ENCODE peak calls at places on chromosomes 4 and X, in nine cellular contexts. One of them, this sample, is unnamed.
A peak's percentile ranks its signal among the peaks of the same experiment; 100 is the strongest.

GRCh38 chrX:7603387-7603786 is 239.6 kb upstream of the VCX start:
- DNase-seq in hepatocyte: no peak
- DNase-seq in lung: no peak
- DNase-seq in upper lobe of right lung: no peak
- DNase-seq in psoas muscle: no peak
- DNase-seq in thoracic aorta: no peak
- DNase-seq in left ventricle myocardium inferior: no peak
- DNase-seq in HCT116: no peak
- DNase-seq in pancreas: no peak
- DNase-seq in this sample: no peak

GRCh38 chr4:158042591-158043030 is 130.2 kb downstream of the GASK1B start:
- DNase-seq in hepatocyte: no peak
- DNase-seq in thoracic aorta: no peak
- DNase-seq in psoas muscle: no peak
- DNase-seq in lung: no peak
- DNase-seq in pancreas: no peak
- DNase-seq in HCT116: no peak
- DNase-seq in left ventricle myocardium inferior: no peak
- DNase-seq in upper lobe of right lung: no peak
- DNase-seq in this sample: no peak

GRCh38 chr4:8774071-8774470 is 97.6 kb downstream of the HMX1 start:
- DNase-seq in upper lobe of right lung: peak; percentile 34
- DNase-seq in thoracic aorta: no peak
- DNase-seq in left ventricle myocardium inferior: no peak
- DNase-seq in pancreas: peak; percentile 40
- DNase-seq in lung: no peak
- DNase-seq in psoas muscle: no peak
- DNase-seq in HCT116: no peak
- DNase-seq in hepatocyte: no peak
- DNase-seq in this sample: no peak

GRCh38 chr4:4837921-4838601 is 21.4 kb upstream of the MSX1 start:
- DNase-seq in hepatocyte: no peak
- DNase-seq in HCT116: no peak
- DNase-seq in upper lobe of right lung: peak; percentile 16
- DNase-seq in psoas muscle: no peak
- DNase-seq in left ventricle myocardium inferior: no peak
- DNase-seq in thoracic aorta: no peak
- DNase-seq in lung: no peak
- DNase-seq in pancreas: no peak
- DNase-seq in this sample: peak; percentile 49

GRCh38 chr4:57943672-57944071 is 833.5 kb upstream of the IGFBP7 start:
- DNase-seq in left ventricle myocardium inferior: no peak
- DNase-seq in upper lobe of right lung: peak; percentile 45
- DNase-seq in psoas muscle: no peak
- DNase-seq in hepatocyte: no peak
- DNase-seq in HCT116: no peak
- DNase-seq in pancreas: peak; percentile 27
- DNase-seq in lung: no peak
- DNase-seq in thoracic aorta: no peak
- DNase-seq in this sample: no peak

GRCh38 chr4:148056879-148057278 is 325.0 kb downstream of the ARHGAP10 start:
- DNase-seq in HCT116: peak; percentile 6
- DNase-seq in pancreas: no peak
- DNase-seq in hepatocyte: no peak
- DNase-seq in thoracic aorta: peak; percentile 6
- DNase-seq in psoas muscle: peak; percentile 58
- DNase-seq in upper lobe of right lung: peak; percentile 74
- DNase-seq in left ventricle myocardium inferior: peak; percentile 45
- DNase-seq in lung: peak; percentile 64
- DNase-seq in this sample: no peak

GRCh38 chr4:186845137-186845842 is 121.6 kb upstream of the FAT1 start:
- DNase-seq in lung: no peak
- DNase-seq in thoracic aorta: no peak
- DNase-seq in hepatocyte: peak; percentile 59
- DNase-seq in upper lobe of right lung: no peak
- DNase-seq in pancreas: no peak
- DNase-seq in HCT116: peak; percentile 92
- DNase-seq in psoas muscle: no peak
- DNase-seq in left ventricle myocardium inferior: no peak
- DNase-seq in this sample: no peak

GRCh38 chr4:182973421-182974340 is 56.5 kb upstream of the DCTD start:
- DNase-seq in pancreas: no peak
- DNase-seq in psoas muscle: no peak
- DNase-seq in thoracic aorta: no peak
- DNase-seq in left ventricle myocardium inferior: no peak
- DNase-seq in HCT116: no peak
- DNase-seq in lung: no peak
- DNase-seq in hepatocyte: no peak
- DNase-seq in upper lobe of right lung: no peak
- DNase-seq in this sample: no peak

GRCh38 chr4:78083035-78083434 is 25.9 kb downstream of the FRAS1 start:
- DNase-seq in HCT116: no peak
- DNase-seq in psoas muscle: no peak
- DNase-seq in thoracic aorta: no peak
- DNase-seq in lung: no peak
- DNase-seq in upper lobe of right lung: no peak
- DNase-seq in left ventricle myocardium inferior: no peak
- DNase-seq in hepatocyte: no peak
- DNase-seq in pancreas: no peak
- DNase-seq in this sample: no peak

GRCh38 chr4:87843936-87844335 is 11.2 kb downstream of the MEPE start:
- DNase-seq in upper lobe of right lung: no peak
- DNase-seq in pancreas: no peak
- DNase-seq in lung: no peak
- DNase-seq in HCT116: no peak
- DNase-seq in hepatocyte: peak; percentile 35
- DNase-seq in psoas muscle: no peak
- DNase-seq in thoracic aorta: no peak
- DNase-seq in left ventricle myocardium inferior: no peak
- DNase-seq in this sample: no peak

GRCh38 chr4:73593631-73594241 is 26.5 kb downstream of the RASSF6 start:
- DNase-seq in upper lobe of right lung: no peak
- DNase-seq in psoas muscle: no peak
- DNase-seq in left ventricle myocardium inferior: no peak
- DNase-seq in hepatocyte: peak; percentile 53
- DNase-seq in HCT116: peak; percentile 18
- DNase-seq in thoracic aorta: no peak
- DNase-seq in lung: no peak
- DNase-seq in pancreas: no peak
- DNase-seq in this sample: peak; percentile 16

GRCh38 chr4:15809058-15809457 is 30.9 kb downstream of the CD38 start:
- DNase-seq in hepatocyte: no peak
- DNase-seq in HCT116: no peak
- DNase-seq in upper lobe of right lung: no peak
- DNase-seq in pancreas: no peak
- DNase-seq in thoracic aorta: no peak
- DNase-seq in left ventricle myocardium inferior: no peak
- DNase-seq in psoas muscle: no peak
- DNase-seq in lung: no peak
- DNase-seq in this sample: no peak

GRCh38 chr4:143559757-143560147 is 46.2 kb downstream of the SMARCA5 start:
- DNase-seq in psoas muscle: no peak
- DNase-seq in thoracic aorta: no peak
- DNase-seq in lung: no peak
- DNase-seq in hepatocyte: peak; percentile 10
- DNase-seq in upper lobe of right lung: no peak
- DNase-seq in left ventricle myocardium inferior: no peak
- DNase-seq in HCT116: no peak
- DNase-seq in pancreas: no peak
- DNase-seq in this sample: no peak

GRCh38 chrX:72609313-72609712 is 36.7 kb upstream of the HDAC8 start:
- DNase-seq in psoas muscle: no peak
- DNase-seq in pancreas: no peak
- DNase-seq in hepatocyte: peak; percentile 10
- DNase-seq in left ventricle myocardium inferior: no peak
- DNase-seq in thoracic aorta: no peak
- DNase-seq in upper lobe of right lung: no peak
- DNase-seq in HCT116: no peak
- DNase-seq in lung: no peak
- DNase-seq in this sample: no peak

GRCh38 chrX:97322401-97322800 is 438.7 kb downstream of the RPA4 start:
- DNase-seq in pancreas: no peak
- DNase-seq in left ventricle myocardium inferior: no peak
- DNase-seq in lung: no peak
- DNase-seq in hepatocyte: no peak
- DNase-seq in upper lobe of right lung: no peak
- DNase-seq in HCT116: no peak
- DNase-seq in psoas muscle: no peak
- DNase-seq in thoracic aorta: no peak
- DNase-seq in this sample: no peak

GRCh38 chrX:68720851-68721250 is 73.4 kb downstream of the STARD8 start:
- DNase-seq in psoas muscle: no peak
- DNase-seq in lung: no peak
- DNase-seq in hepatocyte: no peak
- DNase-seq in thoracic aorta: no peak
- DNase-seq in upper lobe of right lung: no peak
- DNase-seq in left ventricle myocardium inferior: no peak
- DNase-seq in HCT116: no peak
- DNase-seq in pancreas: no peak
- DNase-seq in this sample: no peak
- H3K36me3 ChIP-seq in psoas muscle: peaks cover 92% of the 10 kb centered on the region
- H3K36me3 ChIP-seq in lung: peaks cover 19% of the 10 kb centered on the region
- H3K36me3 ChIP-seq in hepatocyte: no peaks in the 10 kb centered on the region
- H3K36me3 ChIP-seq in thoracic aorta: no peaks in the 10 kb centered on the region
- H3K36me3 ChIP-seq in upper lobe of right lung: no peaks in the 10 kb centered on the region
- H3K36me3 ChIP-seq in left ventricle myocardium inferior: peaks cover 29% of the 10 kb centered on the region
- H3K36me3 ChIP-seq in HCT116: no peaks in the 10 kb centered on the region
- H3K36me3 ChIP-seq in pancreas: no peaks in the 10 kb centered on the region
- H3K36me3 ChIP-seq in this sample: no peaks in the 10 kb centered on the region

GRCh38 chr4:80308466-80308822 is 27.1 kb upstream of the CFAP299 start:
- DNase-seq in HCT116: no peak
- DNase-seq in psoas muscle: no peak
- DNase-seq in thoracic aorta: no peak
- DNase-seq in left ventricle myocardium inferior: no peak
- DNase-seq in lung: no peak
- DNase-seq in hepatocyte: no peak
- DNase-seq in pancreas: no peak
- DNase-seq in upper lobe of right lung: no peak
- DNase-seq in this sample: no peak

GRCh38 chr4:80309301-80310004 is 26.1 kb upstream of the CFAP299 start:
- DNase-seq in pancreas: no peak
- DNase-seq in lung: no peak
- DNase-seq in HCT116: no peak
- DNase-seq in psoas muscle: no peak
- DNase-seq in thoracic aorta: no peak
- DNase-seq in hepatocyte: no peak
- DNase-seq in upper lobe of right lung: no peak
- DNase-seq in left ventricle myocardium inferior: no peak
- DNase-seq in this sample: no peak

GRCh38 chr4:80307183-80307735 is 28.3 kb upstream of the CFAP299 start:
- DNase-seq in upper lobe of right lung: no peak
- DNase-seq in lung: no peak
- DNase-seq in pancreas: no peak
- DNase-seq in thoracic aorta: no peak
- DNase-seq in HCT116: no peak
- DNase-seq in left ventricle myocardium inferior: no peak
- DNase-seq in hepatocyte: peak; percentile 13
- DNase-seq in psoas muscle: no peak
- DNase-seq in this sample: no peak

GRCh38 chr4:80306255-80306654 is 29.3 kb upstream of the CFAP299 start:
- DNase-seq in HCT116: no peak
- DNase-seq in hepatocyte: no peak
- DNase-seq in upper lobe of right lung: no peak
- DNase-seq in thoracic aorta: no peak
- DNase-seq in left ventricle myocardium inferior: no peak
- DNase-seq in lung: no peak
- DNase-seq in psoas muscle: no peak
- DNase-seq in pancreas: no peak
- DNase-seq in this sample: no peak

DNA sequence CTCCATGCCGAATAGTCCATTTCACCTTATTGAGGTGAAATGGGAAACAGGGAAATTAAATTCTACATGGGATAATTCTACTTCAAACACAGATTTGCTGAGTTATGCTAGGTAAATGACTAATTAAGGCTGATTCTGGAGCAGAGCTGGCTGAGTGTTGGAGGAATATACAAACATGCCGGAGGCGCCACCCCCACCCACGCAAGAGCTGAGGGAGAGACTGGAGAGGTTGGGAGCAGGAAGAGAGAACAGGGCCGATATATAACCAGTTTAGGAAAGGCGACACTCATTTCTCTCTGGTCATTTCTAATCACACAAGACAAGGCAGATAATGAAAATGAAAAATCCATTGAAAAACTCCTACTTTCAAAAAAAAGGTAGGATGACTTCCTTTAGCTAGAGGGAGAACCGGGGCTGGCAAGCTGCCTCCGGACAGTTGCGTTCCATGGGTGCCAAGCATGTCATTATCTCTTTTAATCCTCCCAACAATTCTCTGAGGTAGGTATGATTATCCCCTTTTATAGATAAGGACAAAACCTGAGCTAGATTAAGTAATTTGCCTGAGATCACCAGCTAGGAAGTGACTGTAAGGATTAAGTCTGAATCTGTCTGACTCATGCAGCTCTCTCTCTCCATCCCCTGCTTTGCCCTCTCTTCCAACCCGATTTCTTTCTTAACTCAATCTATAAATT is 27.6 kb upstream of the CFAP299 start:
- DNase-seq in hepatocyte: no peak
- DNase-seq in upper lobe of right lung: no peak
- DNase-seq in left ventricle myocardium inferior: no peak
- DNase-seq in HCT116: no peak
- DNase-seq in lung: peak; percentile 46
- DNase-seq in psoas muscle: no peak
- DNase-seq in thoracic aorta: no peak
- DNase-seq in pancreas: no peak
- DNase-seq in this sample: peak; percentile 54
- H3K4me3 ChIP-seq in hepatocyte: no peak overlapping the region
- H3K4me3 ChIP-seq in upper lobe of right lung: no peak overlapping the region
- H3K4me3 ChIP-seq in left ventricle myocardium inferior: no peak overlapping the region
- H3K4me3 ChIP-seq in HCT116: no peak overlapping the region
- H3K4me3 ChIP-seq in lung: no peak overlapping the region
- H3K4me3 ChIP-seq in psoas muscle: no peak overlapping the region
- H3K4me3 ChIP-seq in thoracic aorta: no peak overlapping the region
- H3K4me3 ChIP-seq in pancreas: no peak overlapping the region
- H3K4me3 ChIP-seq in this sample: no peak overlapping the region

GRCh38 chrX:40064055-40064597 is 33.6 kb downstream of the BCOR start:
- DNase-seq in thoracic aorta: no peak
- DNase-seq in pancreas: no peak
- DNase-seq in upper lobe of right lung: no peak
- DNase-seq in psoas muscle: no peak
- DNase-seq in lung: no peak
- DNase-seq in left ventricle myocardium inferior: no peak
- DNase-seq in hepatocyte: no peak
- DNase-seq in HCT116: no peak
- DNase-seq in this sample: no peak
- H3K36me3 ChIP-seq in thoracic aorta: peaks cover 10% of the 10 kb centered on the region
- H3K36me3 ChIP-seq in pancreas: no peaks in the 10 kb centered on the region
- H3K36me3 ChIP-seq in upper lobe of right lung: peaks cover 11% of the 10 kb centered on the region
- H3K36me3 ChIP-seq in psoas muscle: peaks cover 39% of the 10 kb centered on the region
- H3K36me3 ChIP-seq in lung: peaks cover 26% of the 10 kb centered on the region
- H3K36me3 ChIP-seq in left ventricle myocardium inferior: peaks cover 30% of the 10 kb centered on the region
- H3K36me3 ChIP-seq in hepatocyte: no peaks in the 10 kb centered on the region
- H3K36me3 ChIP-seq in HCT116: peaks cover 8% of the 10 kb centered on the region
- H3K36me3 ChIP-seq in this sample: peaks cover 93% of the 10 kb centered on the region

DNA sequence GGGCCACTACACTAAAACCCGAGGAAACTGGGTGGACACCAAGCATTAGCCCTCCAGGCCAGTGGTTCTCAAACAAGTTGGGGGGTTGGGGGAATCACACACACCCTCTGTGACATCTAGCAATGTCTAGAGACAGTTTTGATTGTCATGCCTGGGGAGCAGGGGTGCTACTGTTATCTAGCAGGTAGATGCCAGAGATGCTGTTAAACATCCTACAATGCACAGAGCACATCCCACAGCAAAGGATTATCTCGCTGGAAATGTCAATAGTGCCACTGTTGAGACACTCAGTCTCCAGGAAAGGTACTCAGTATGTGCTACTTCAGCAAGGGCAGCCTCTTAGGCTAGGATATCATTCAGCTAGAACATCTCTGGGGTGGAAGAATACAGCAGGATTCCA is 1.3 kb downstream of the SMC1A start:
- DNase-seq in hepatocyte: no peak
- DNase-seq in pancreas: no peak
- DNase-seq in thoracic aorta: no peak
- DNase-seq in HCT116: no peak
- DNase-seq in left ventricle myocardium inferior: no peak
- DNase-seq in psoas muscle: no peak
- DNase-seq in lung: no peak
- DNase-seq in upper lobe of right lung: no peak
- DNase-seq in this sample: no peak
- H3K4me3 ChIP-seq in hepatocyte: peak overlapping the region; percentile 98
- H3K4me3 ChIP-seq in pancreas: no peak overlapping the region
- H3K4me3 ChIP-seq in thoracic aorta: peak overlapping the region; percentile 73
- H3K4me3 ChIP-seq in HCT116: peak overlapping the region; percentile 85
- H3K4me3 ChIP-seq in left ventricle myocardium inferior: peak overlapping the region; percentile 76
- H3K4me3 ChIP-seq in psoas muscle: peak overlapping the region; percentile 86
- H3K4me3 ChIP-seq in lung: no peak overlapping the region
- H3K4me3 ChIP-seq in upper lobe of right lung: peak overlapping the region; percentile 70
- H3K4me3 ChIP-seq in this sample: peak overlapping the region; percentile 95